ENCODE peak calls at places on chromosomes 2 and 18, in eight cellular contexts. J, D, I, U, X, C, T and P are unnamed samples.

GRCh38 chr18:35553300-35553699 is 28.2 kb upstream of the GALNT1 start:
- DNase-seq in J (no peak), T (peak; percentile 28), X (no peak), D (no peak), C (no peak), U (no peak), I (no peak), P (no peak)

GRCh38 chr2:97660775-97661417 is 2.9 kb downstream of the ACTR1B start:
- DNase-seq in U (no peak), T (no peak), D (no peak), C (no peak), J (no peak), X (peak; percentile 73), I (no peak), P (no peak)

GRCh38 chr2:8636041-8636491 is 45.8 kb upstream of the ID2 start:
- DNase-seq in J (no peak), T (no peak), U (no peak), X (peak; percentile 54), C (peak; percentile 52), I (no peak), D (no peak), P (no peak)

GRCh38 chr2:216536725-216537124 is 38.1 kb downstream of the RPL37A start:
- DNase-seq in U (peak; percentile 23), C (no peak), T (peak; percentile 53), X (no peak), J (no peak), D (no peak), I (no peak), P (no peak)

GRCh38 chr18:73893879-73894278 is 253.8 kb downstream of the FBXO15 start:
- DNase-seq in X (no peak), C (no peak), U (no peak), I (no peak), T (no peak), D (no peak), J (no peak), P (no peak)

GRCh38 chr2:43631918-43632317 is 5.1 kb upstream of the PLEKHH2 start:
- DNase-seq in I (no peak), T (no peak), J (no peak), U (no peak), X (no peak), C (no peak), D (no peak), P (no peak)

GRCh38 chr2:192741889-192742288 is 547.2 kb upstream of the TMEFF2 start:
- DNase-seq in I (no peak), C (no peak), X (no peak), J (no peak), D (no peak), U (no peak), T (peak; percentile 11), P (no peak)

GRCh38 chr2:189015378-189015777 is 41.2 kb downstream of the COL3A1 start:
- DNase-seq in U (no peak), D (no peak), T (no peak), I (no peak), X (no peak), J (no peak), C (no peak), P (no peak)

GRCh38 chr2:20666364-20667150 is at the start of gene GDF7:
- DNase-seq in U (no peak), C (no peak), T (no peak), J (no peak), D (no peak), I (no peak), X (peak; percentile 90), P (no peak)

GRCh38 chr2:177556134-177556533 is 163.6 kb downstream of the AGPS start:
- DNase-seq in X (no peak), T (peak; percentile 30), I (no peak), J (no peak), D (no peak), C (no peak), U (no peak), P (no peak)

GRCh38 chr2:201406077-201406662 is 45.1 kb downstream of the TRAK2 start:
- DNase-seq in U (no peak), D (no peak), C (no peak), J (peak; percentile 59), T (peak; percentile 41), I (peak; percentile 70), X (no peak), P (no peak)

GRCh38 chr2:232420463-232421188 is 14.0 kb downstream of the ALPG start:
- DNase-seq in T (peak; percentile 79), J (peak; percentile 43), X (peak; percentile 64), U (no peak), I (peak; percentile 58), C (no peak), D (peak; percentile 25), P (no peak)

GRCh38 chr2:53317863-53318262 is 449.7 kb upstream of the CHAC2 start:
- DNase-seq in C (no peak), I (no peak), T (no peak), U (no peak), D (no peak), X (no peak), J (no peak), P (no peak)

GRCh38 chr2:224038049-224038829 is 847 bp downstream of the SERPINE2 start:
- DNase-seq in D (peak; percentile 62), I (peak; percentile 20), C (no peak), U (peak; percentile 56), X (peak; percentile 84), T (peak; percentile 57), J (peak; percentile 10), P (no peak)

GRCh38 chr2:28663359-28663758 is 88.3 kb upstream of the PPP1CB start:
- DNase-seq in T (peak; percentile 46), C (peak; percentile 57), U (no peak), D (no peak), J (no peak), I (no peak), X (no peak), P (no peak)

GRCh38 chr2:42132066-42132965 is 36.8 kb upstream of the EML4 start:
- DNase-seq in U (no peak), J (no peak), C (no peak), T (peak; percentile 27), I (no peak), X (no peak), D (peak; percentile 32), P (no peak)

GRCh38 chr18:72208920-72209676 is 335.0 kb downstream of the CBLN2 start:
- DNase-seq in D (no peak), T (no peak), U (peak; percentile 37), I (no peak), X (peak; percentile 66), J (no peak), C (no peak), P (no peak)

DNA sequence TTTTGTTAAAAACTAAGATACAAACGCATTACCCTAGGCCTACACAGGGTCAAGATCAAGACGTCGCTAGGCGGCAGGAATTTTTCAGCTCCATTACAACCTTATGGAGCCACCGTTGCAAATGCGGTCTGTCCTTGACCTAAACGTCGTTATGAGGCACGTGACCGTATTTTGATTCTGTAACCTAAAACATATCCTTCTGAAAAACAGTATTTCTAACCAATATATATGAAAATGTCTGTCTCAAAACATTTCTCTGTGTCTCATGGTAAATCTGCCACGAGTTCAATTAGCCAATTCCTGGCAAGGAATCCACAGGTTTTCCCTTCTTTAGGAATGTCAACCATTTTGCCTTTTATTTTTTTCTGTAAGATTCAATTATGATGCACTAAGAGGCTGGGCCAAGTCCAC is 1.7 kb downstream of the RTN4 start:
- DNase-seq in U (peak; percentile 67), X (no peak), J (peak; percentile 41), I (peak; percentile 34), T (peak; percentile 52), C (no peak), D (no peak), P (no peak)
- H3K4me1 ChIP-seq in U (peaks cover 16% of the 10 kb centered on the region), X (peaks cover 48% of the 10 kb centered on the region), J (peaks cover 8% of the 10 kb centered on the region), I (peaks cover 42% of the 10 kb centered on the region), T (peaks cover 40% of the 10 kb centered on the region), C (peaks cover 34% of the 10 kb centered on the region), D (peaks cover 55% of the 10 kb centered on the region), P (peaks cover 39% of the 10 kb centered on the region)

DNA sequence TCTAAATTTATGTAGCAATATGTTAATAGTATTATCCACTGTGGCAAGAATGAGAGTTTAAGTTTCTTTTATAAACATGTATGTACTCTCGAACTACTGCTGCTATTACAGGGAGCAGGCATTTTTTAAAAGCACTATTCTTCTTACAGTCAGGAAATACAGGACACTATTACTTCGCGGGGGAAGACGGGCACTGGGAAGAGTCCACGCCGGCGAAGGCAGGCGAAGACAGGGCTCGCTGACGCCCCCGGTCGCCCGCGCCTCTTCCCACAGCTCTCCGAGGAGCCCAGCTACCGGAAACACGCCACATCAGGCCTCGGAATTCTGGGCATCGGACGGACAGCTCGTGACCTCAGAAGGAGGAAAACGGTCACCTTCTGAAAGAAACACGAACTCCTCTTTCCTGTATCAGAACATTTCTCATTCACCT is 90.2 kb downstream of the FAM161A start:
- DNase-seq in D (peak; percentile 62), T (peak; percentile 89), C (peak; percentile 94), J (peak; percentile 76), X (peak; percentile 89), U (peak; percentile 87), I (peak; percentile 88), P (peak; percentile 80)
- TF ChIP-seq CTCF in D (peak; percentile 48), T (no peak), C (peak; percentile 7), J (no peak), X (no peak), U (no peak), I (no peak), P (peak; percentile 45)

GRCh38 chr2:70994055-70994444 is 623 bp downstream of the TEX261 start:
- DNase-seq in D (no peak), J (no peak), I (no peak), T (peak; percentile 58), X (peak; percentile 32), U (no peak), C (no peak), P (no peak)

GRCh38 chr2:70994445-70995226 is at the start of gene TEX261:
- DNase-seq in T (peak; percentile 95), U (peak; percentile 86), I (peak; percentile 90), X (peak; percentile 99), C (peak; percentile 93), J (peak; percentile 78), D (peak; percentile 92), P (peak; percentile 87)

GRCh38 chr2:70995227-70995729 is 605 bp upstream of the TEX261 start:
- DNase-seq in D (peak; percentile 80), I (peak; percentile 56), U (peak; percentile 45), X (peak; percentile 82), C (peak; percentile 65), T (peak; percentile 78), J (peak; percentile 42), P (no peak)

GRCh38 chr2:70992945-70993688 is 1.6 kb downstream of the TEX261 start:
- DNase-seq in X (peak; percentile 54), J (no peak), C (peak; percentile 40), I (no peak), U (no peak), D (no peak), T (peak; percentile 1), P (no peak)

GRCh38 chr2:70993689-70993986 is 1.0 kb downstream of the TEX261 start:
- DNase-seq in J (no peak), I (no peak), T (peak; percentile 2), U (no peak), D (no peak), C (peak; percentile 28), X (peak; percentile 67), P (no peak)
- H3K27ac ChIP-seq in J (peak overlapping the region; percentile 82), I (peak overlapping the region; percentile 79), T (no peak overlapping the region), U (no peak overlapping the region), D (peak overlapping the region; percentile 81), C (peak overlapping the region; percentile 87), X (peak overlapping the region; percentile 86), P (no peak overlapping the region)

DNA sequence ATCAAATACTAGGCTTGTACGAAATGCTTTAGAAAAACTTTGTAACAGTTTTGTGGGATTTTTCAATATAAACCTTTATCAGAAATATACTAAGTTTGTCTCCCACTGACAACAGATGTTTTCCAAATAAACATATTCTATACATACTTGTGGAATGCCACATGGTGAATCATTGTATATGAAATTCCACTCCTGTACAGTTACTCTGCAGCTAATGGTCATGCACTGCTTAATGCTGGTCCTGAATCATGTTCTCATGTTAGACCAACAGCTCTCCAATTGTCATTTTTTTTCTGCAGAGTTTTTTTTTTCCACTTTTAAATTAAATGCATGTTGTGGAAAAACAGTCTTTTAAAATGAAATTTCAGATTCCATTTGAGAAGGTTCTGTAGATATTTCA is 90.1 kb downstream of the DPP4 start:
- DNase-seq in T (no peak), C (no peak), J (no peak), X (no peak), I (no peak), U (no peak), D (no peak), P (no peak)
- H3K4me1 ChIP-seq in T (no peaks in the 10 kb centered on the region), C (no peaks in the 10 kb centered on the region), J (no peaks in the 10 kb centered on the region), X (no peaks in the 10 kb centered on the region), I (no peaks in the 10 kb centered on the region), U (no peaks in the 10 kb centered on the region), D (no peaks in the 10 kb centered on the region), P (no peaks in the 10 kb centered on the region)